ENCODE peak calls at places on chromosome 2, in five cellular contexts. C is ovary, A is esophagus squamous epithelium, K is heart left ventricle, F is brain microvascular endothelial cell. J is an unnamed sample. For H3K36me3, the result is how much of the 10 kb centered on the place peaks cover.

GRCh38 chr2:24337958-24338357 is 22.4 kb downstream of the ITSN2 start:
- DNase-seq in A (no peak), K (no peak), F (no peak), C (no peak), J (no peak)

GRCh38 chr2:128687551-128687945 is 368.9 kb upstream of the HS6ST1 start:
- DNase-seq in A (no peak), K (no peak), F (no peak), C (no peak), J (no peak)

GRCh38 chr2:29196792-29197788 is 81.9 kb downstream of the CLIP4 start:
- DNase-seq in K (peak), C (peak), A (no peak), F (peak), J (peak)

GRCh38 chr2:71861186-71862160 is 286.2 kb downstream of the CYP26B1 start:
- DNase-seq in F (no peak), K (no peak), C (no peak), A (no peak), J (no peak)

GRCh38 chr2:28691774-28692281 is 59.8 kb upstream of the PPP1CB start:
- DNase-seq in K (peak), A (no peak), C (peak), F (peak), J (no peak)

GRCh38 chr2:158042245-158042644 is 59.4 kb upstream of the UPP2 start:
- DNase-seq in C (no peak), K (no peak), A (no peak), F (no peak), J (no peak)

GRCh38 chr2:28717339-28717758 is 34.3 kb upstream of the PPP1CB start:
- DNase-seq in F (peak), K (no peak), C (no peak), A (peak), J (no peak)

GRCh38 chr2:175621847-175622246 is 380.2 kb downstream of the LNPK start:
- DNase-seq in K (no peak), C (no peak), A (no peak), F (no peak), J (peak)

GRCh38 chr2:142841788-142842187 is 35.7 kb upstream of the KYNU start:
- DNase-seq in A (no peak), K (no peak), C (no peak), F (peak), J (no peak)

GRCh38 chr2:73896362-73897239 is 3.8 kb downstream of the ACTG2 start:
- DNase-seq in A (no peak), C (no peak), K (no peak), F (peak), J (no peak)

GRCh38 chr2:219991116-219991515 is 363.7 kb downstream of the SLC4A3 start:
- DNase-seq in C (no peak), K (no peak), F (no peak), A (no peak), J (no peak)

GRCh38 chr2:85682378-85682777 is 11.8 kb upstream of the GNLY start:
- DNase-seq in C (no peak), K (no peak), A (no peak), F (peak), J (no peak)

GRCh38 chr2:226797289-226797988 is 2.2 kb downstream of the IRS1 start:
- DNase-seq in A (no peak), C (peak), F (no peak), K (peak), J (no peak)

GRCh38 chr2:118856330-118856977 is 9.0 kb upstream of the EN1 start:
- DNase-seq in A (no peak), K (no peak), F (no peak), C (no peak), J (no peak)

GRCh38 chr2:138267902-138268254 is 233.7 kb upstream of the SPOPL start:
- DNase-seq in F (no peak), C (no peak), A (no peak), K (no peak), J (no peak)

GRCh38 chr2:101111917-101112771 is 39.0 kb downstream of the TBC1D8 start:
- DNase-seq in C (no peak), A (no peak), K (no peak), F (peak), J (no peak)

GRCh38 chr2:27715318-27716165 is 51.9 kb downstream of the SLC4A1AP start:
- DNase-seq in C (peak), A (no peak), F (peak), K (peak), J (no peak)

GRCh38 chr2:26721267-26722032 is 28.9 kb downstream of the KCNK3 start:
- DNase-seq in A (no peak), C (no peak), K (no peak), F (no peak), J (no peak)

GRCh38 chr2:173355132-173355865 is 627 bp downstream of the CDCA7 start:
- DNase-seq in C (peak), F (peak), K (peak), A (no peak), J (peak)

GRCh38 chr2:61948661-61949457 is 43.4 kb downstream of the COMMD1 start:
- DNase-seq in F (no peak), K (no peak), C (no peak), A (no peak), J (no peak)

GRCh38 chr2:64718250-64718866 is 64.6 kb upstream of the SERTAD2 start:
- DNase-seq in K (no peak), A (no peak), C (no peak), F (no peak), J (no peak)

GRCh38 chr2:185787530-185788145 is 49.0 kb downstream of the FSIP2 start:
- DNase-seq in F (no peak), K (no peak), C (no peak), A (no peak), J (no peak)

GRCh38 chr2:172655091-172655837 is 80.4 kb upstream of the RAPGEF4 start:
- DNase-seq in K (no peak), C (no peak), A (no peak), F (peak), J (no peak)

GRCh38 chr2:209305746-209306196 is 118.1 kb upstream of the MAP2 start:
- DNase-seq in F (no peak), A (no peak), C (no peak), K (no peak), J (peak)

GRCh38 chr2:226125151-226125550 is 674.5 kb downstream of the IRS1 start:
- DNase-seq in A (no peak), F (no peak), C (no peak), K (no peak), J (no peak)

GRCh38 chr2:58879834-58880233 is 638.7 kb upstream of the FANCL start:
- DNase-seq in C (no peak), F (no peak), A (no peak), K (no peak), J (no peak)

GRCh38 chr2:122136071-122136470 is 380.6 kb downstream of the TSN start:
- DNase-seq in K (no peak), A (no peak), F (no peak), C (no peak), J (peak)

GRCh38 chr2:63580651-63581050 is 7.6 kb downstream of the WDPCP start:
- DNase-seq in A (no peak), K (no peak), C (no peak), F (no peak), J (peak)

GRCh38 chr2:71609029-71609428 is 155.7 kb downstream of the DYSF start:
- DNase-seq in A (no peak), F (no peak), C (peak), K (peak), J (no peak)

GRCh38 chr2:46335966-46336436 is 38.8 kb downstream of the EPAS1 start:
- DNase-seq in K (no peak), F (no peak), A (no peak), C (no peak), J (no peak)

GRCh38 chr2:155318710-155319109 is 620.2 kb downstream of the KCNJ3 start:
- DNase-seq in F (no peak), K (no peak), C (no peak), A (no peak), J (no peak)

GRCh38 chr2:11669454-11670291 is at the start of gene NTSR2:
- DNase-seq in F (peak), K (peak), A (no peak), C (peak), J (no peak)

GRCh38 chr2:218754201-218754600 is 27.7 kb upstream of the CYP27A1 start:
- DNase-seq in A (no peak), C (no peak), F (no peak), K (no peak), J (no peak)
- H3K36me3 ChIP-seq in A (under half), C (under half), F (half or more), K (under half), J (half or more)

GRCh38 chr2:20540587-20541304 is 93.9 kb downstream of the RHOB start:
- DNase-seq in F (no peak), K (no peak), A (no peak), C (no peak), J (no peak)
- H3K27ac ChIP-seq in F (no peak), K (no peak), A (peak), C (no peak), J (no peak)

GRCh38 chr2:239267411-239267941 is 133.3 kb downstream of the HDAC4 start:
- DNase-seq in F (peak), A (peak), K (no peak), C (peak), J (peak)
- H3K4me3 ChIP-seq in F (no peak), A (no peak), K (no peak), C (no peak), J (peak)

DNA sequence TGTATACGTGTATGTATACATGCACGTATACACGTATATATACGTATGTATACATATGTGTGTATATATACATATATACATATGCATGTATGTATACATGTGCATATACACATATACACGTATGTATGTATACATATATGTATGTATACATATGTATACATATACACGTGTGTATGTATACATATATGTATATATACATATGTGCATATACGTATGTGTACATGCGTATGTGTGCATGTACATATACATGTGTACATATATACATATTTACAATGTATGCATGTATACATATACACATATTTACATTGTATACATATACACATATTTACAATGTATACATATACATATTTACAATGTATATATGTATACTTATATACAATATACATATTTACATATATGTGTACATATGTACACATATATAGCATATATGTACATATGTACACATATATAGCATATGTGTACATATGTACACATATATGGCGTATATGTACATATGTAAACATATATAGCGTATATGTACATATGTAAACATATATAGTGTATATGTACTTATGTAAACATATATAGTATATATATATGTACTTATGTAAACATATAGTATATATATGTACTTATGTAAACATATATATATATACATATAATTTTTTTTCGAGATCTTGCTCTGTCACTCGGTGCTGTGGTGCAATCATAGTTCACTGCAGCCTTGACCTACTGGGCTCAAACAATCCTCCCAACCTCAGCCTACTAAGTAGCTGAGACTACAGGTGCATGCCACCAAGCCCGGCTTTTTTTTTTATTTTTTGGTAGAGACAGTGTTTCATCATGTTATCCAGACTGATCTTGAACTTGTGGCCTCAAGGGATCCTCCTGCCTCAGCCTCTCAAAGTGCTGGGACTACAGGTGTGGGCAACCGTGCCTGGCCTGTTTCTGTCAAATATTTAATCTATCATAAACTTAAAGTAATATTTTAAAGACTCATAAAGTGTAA is 23.2 kb downstream of the COBLL1 start:
- DNase-seq in K (no peak), A (no peak), F (no peak), C (no peak), J (no peak)
- H3K36me3 ChIP-seq in K (under half), A (under half), F (under half), C (under half), J (under half)

DNA sequence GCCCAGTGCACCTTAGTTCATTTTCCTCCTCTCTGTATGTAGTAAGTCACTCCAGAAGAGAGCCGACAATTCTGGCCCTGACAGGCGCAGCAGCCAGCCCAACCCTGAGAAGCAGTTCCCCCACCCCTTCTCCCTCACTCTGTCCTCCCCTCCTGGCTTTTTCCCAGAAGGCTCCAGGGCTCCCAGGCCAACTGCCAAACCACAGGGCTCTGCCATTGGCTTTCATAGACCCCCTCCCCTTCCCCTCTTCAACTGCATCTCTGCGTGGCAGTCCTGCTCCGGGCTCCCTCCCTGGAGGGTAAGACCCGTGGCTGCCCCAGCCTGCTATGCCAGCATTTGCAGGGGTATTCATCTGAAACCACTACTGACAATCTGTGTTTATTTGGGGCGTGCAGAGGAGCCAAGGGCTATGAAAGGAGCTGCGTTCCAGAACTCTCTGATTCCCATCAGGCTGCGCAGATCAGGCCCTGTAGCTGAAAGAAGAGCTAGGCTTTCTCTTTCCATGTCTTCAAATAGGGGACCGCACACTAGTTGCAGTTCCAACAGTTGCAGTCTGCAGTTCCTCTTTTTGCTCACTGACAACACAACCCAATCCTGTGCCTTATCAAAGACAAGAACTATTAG is 388.6 kb upstream of the TNP1 start:
- DNase-seq in K (peak), F (no peak), A (no peak), C (peak), J (peak)
- H3K27ac ChIP-seq in K (peak), F (no peak), A (peak), C (peak), J (no peak)

GRCh38 chr2:156332452-156333273 is at the start of gene NR4A2:
- DNase-seq in A (peak), F (peak), C (peak), K (peak), J (no peak)

GRCh38 chr2:156333951-156334495 is 1.5 kb upstream of the NR4A2 start:
- DNase-seq in K (peak), A (peak), C (peak), F (peak), J (peak)

GRCh38 chr2:156329922-156330726 is 2.4 kb downstream of the NR4A2 start:
- DNase-seq in K (no peak), C (no peak), F (no peak), A (no peak), J (no peak)

GRCh38 chr2:156333274-156333950 is 891 bp upstream of the NR4A2 start:
- DNase-seq in K (no peak), C (no peak), F (peak), A (no peak), J (no peak)

DNA sequence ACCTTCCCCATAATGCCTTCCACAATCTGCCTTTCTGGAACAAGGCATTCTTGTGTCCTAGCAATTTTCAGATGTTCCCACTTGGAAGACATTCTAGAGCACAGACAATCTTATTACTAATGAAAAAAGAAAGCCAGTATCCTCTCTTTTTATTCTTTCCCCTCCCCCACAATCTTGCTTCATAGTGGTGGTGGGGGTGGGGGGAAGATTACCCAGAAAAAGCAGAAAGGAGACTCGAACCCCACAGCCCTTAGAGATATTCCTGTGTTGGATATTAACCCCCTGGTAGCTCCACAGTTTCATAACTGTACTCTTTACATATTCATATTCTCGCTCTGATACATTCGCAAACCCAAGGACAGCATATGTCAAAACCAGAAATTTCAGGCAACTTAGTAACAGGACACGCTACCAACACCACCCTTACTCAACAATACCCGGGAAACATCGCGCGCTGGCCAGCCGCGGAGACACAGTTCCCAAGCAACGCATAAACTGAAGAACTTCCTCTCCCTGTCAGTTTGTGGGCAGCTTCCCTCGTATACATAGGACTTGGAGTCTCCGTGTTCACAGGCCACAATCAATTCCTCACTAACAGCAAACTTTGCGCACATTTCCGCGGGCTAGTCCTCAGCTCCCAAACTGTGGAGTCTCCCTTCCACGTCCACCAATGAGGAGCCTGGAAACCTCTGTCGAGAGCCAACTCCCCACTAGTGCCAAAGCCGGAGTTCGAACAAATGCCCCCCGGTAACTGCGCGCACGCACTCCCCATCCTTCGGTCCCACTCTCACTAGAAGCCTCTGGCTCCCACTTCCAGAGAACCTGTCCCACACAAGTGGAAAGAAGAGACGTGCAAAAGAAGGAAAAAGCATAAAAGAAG is 709 bp downstream of the NR4A2 start:
- DNase-seq in A (no peak), C (peak), F (peak), K (peak), J (no peak)
- H3K4me3 ChIP-seq in A (peak), C (peak), F (peak), K (peak), J (no peak)

GRCh38 chr2:32464441-32464840 is 107.6 kb downstream of the BIRC6 start:
- DNase-seq in A (no peak), K (no peak), C (no peak), F (peak), J (no peak)
- H3K36me3 ChIP-seq in A (under half), K (under half), C (under half), F (under half), J (half or more)

GRCh38 chr2:8412586-8412985 is 269.3 kb upstream of the ID2 start:
- DNase-seq in A (no peak), C (no peak), F (no peak), K (no peak), J (no peak)
- H3K27ac ChIP-seq in A (no peak), C (no peak), F (no peak), K (no peak), J (no peak)

GRCh38 chr2:19120181-19120580 is 238.2 kb downstream of the OSR1 start:
- DNase-seq in K (no peak), C (no peak), F (no peak), A (no peak), J (no peak)

GRCh38 chr2:19116918-19117317 is 241.5 kb downstream of the OSR1 start:
- DNase-seq in C (no peak), K (no peak), F (no peak), A (no peak), J (peak)

GRCh38 chr2:19122220-19122619 is 236.2 kb downstream of the OSR1 start:
- DNase-seq in A (no peak), F (no peak), C (no peak), K (no peak), J (peak)

GRCh38 chr2:19120941-19121750 is 237.3 kb downstream of the OSR1 start:
- DNase-seq in K (no peak), C (peak), A (no peak), F (peak), J (no peak)

DNA sequence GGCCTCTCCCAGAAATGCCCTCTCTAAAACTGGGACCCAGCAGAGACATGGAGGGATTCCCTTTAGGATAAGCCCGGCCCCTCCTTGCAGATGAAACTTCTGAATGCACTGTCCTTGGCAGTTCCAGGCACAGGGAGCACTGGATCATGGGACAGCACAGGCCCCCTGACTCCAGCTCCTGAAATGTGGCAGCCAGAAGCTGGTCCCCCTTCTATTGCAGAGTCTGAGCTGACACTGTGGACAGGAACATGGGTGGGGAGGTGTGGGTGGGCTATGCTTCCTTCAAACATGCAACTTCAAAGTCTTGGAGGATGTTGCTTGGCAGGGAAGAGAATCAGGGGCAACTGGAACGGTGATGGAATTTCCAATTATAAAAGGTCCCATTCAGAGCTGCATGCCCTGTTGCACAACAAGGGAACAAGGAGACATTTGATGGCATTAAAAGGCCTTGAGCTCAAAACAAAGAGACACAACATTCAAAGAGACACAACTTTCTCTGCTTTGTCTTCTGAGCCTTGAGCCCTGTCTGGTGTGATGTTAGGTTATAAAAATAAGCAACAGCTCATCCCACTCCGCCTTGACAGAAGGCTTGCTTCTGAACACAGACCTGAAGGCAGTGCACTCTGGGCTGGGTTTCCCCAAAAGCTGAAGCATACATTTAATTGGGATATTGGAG is 239.0 kb downstream of the OSR1 start:
- DNase-seq in F (no peak), A (no peak), C (no peak), K (no peak), J (no peak)
- H3K4me3 ChIP-seq in F (no peak), A (no peak), C (no peak), K (no peak), J (no peak)

J was measured in Karpas-422.